ENCODE peak calls at places on chromosomes 4 and X, in five cellular contexts. One of them, this sample, is unnamed.

GRCh38 chr4:73446336-73446938 is 10.4 kb downstream of the AFP start:
- DNase-seq in HepG2: peak
- DNase-seq in SK-N-SH: peak
- DNase-seq in stomach: no peak
- DNase-seq in transverse colon: no peak
- DNase-seq in this sample: no peak

GRCh38 chr4:82784615-82785247 is 13.9 kb downstream of the SCD5 start:
- DNase-seq in HepG2: no peak
- DNase-seq in SK-N-SH: peak
- DNase-seq in stomach: no peak
- DNase-seq in transverse colon: no peak
- DNase-seq in this sample: no peak

GRCh38 chr4:41628916-41629315 is 91.0 kb downstream of the LIMCH1 start:
- DNase-seq in HepG2: no peak
- DNase-seq in SK-N-SH: no peak
- DNase-seq in stomach: no peak
- DNase-seq in transverse colon: no peak
- DNase-seq in this sample: no peak

GRCh38 chr4:6402566-6403399 is 69.6 kb downstream of the PPP2R2C start:
- DNase-seq in HepG2: no peak
- DNase-seq in SK-N-SH: no peak
- DNase-seq in stomach: no peak
- DNase-seq in transverse colon: no peak
- DNase-seq in this sample: no peak

GRCh38 chr4:92235741-92236140 is 68.0 kb upstream of the GRID2 start:
- DNase-seq in HepG2: no peak
- DNase-seq in SK-N-SH: no peak
- DNase-seq in stomach: no peak
- DNase-seq in transverse colon: no peak
- DNase-seq in this sample: no peak

GRCh38 chrX:150607200-150607599 is 38.8 kb downstream of the MTM1 start:
- DNase-seq in HepG2: no peak
- DNase-seq in SK-N-SH: no peak
- DNase-seq in stomach: no peak
- DNase-seq in transverse colon: no peak
- DNase-seq in this sample: no peak

GRCh38 chr4:185127021-185127925 is 15.8 kb upstream of the SLC25A4 start:
- DNase-seq in HepG2: no peak
- DNase-seq in SK-N-SH: peak
- DNase-seq in stomach: no peak
- DNase-seq in transverse colon: no peak
- DNase-seq in this sample: peak

GRCh38 chrX:49230500-49231232 is 2.5 kb downstream of the CACNA1F start:
- DNase-seq in HepG2: peak
- DNase-seq in SK-N-SH: no peak
- DNase-seq in stomach: peak
- DNase-seq in transverse colon: peak
- DNase-seq in this sample: peak

GRCh38 chr4:129972257-129972656 is 876.3 kb downstream of the C4orf33 start:
- DNase-seq in HepG2: no peak
- DNase-seq in SK-N-SH: no peak
- DNase-seq in stomach: no peak
- DNase-seq in transverse colon: no peak
- DNase-seq in this sample: no peak

GRCh38 chr4:150127757-150128156 is 49.5 kb downstream of the DCLK2 start:
- DNase-seq in HepG2: no peak
- DNase-seq in SK-N-SH: no peak
- DNase-seq in stomach: no peak
- DNase-seq in transverse colon: no peak
- DNase-seq in this sample: no peak

DNA sequence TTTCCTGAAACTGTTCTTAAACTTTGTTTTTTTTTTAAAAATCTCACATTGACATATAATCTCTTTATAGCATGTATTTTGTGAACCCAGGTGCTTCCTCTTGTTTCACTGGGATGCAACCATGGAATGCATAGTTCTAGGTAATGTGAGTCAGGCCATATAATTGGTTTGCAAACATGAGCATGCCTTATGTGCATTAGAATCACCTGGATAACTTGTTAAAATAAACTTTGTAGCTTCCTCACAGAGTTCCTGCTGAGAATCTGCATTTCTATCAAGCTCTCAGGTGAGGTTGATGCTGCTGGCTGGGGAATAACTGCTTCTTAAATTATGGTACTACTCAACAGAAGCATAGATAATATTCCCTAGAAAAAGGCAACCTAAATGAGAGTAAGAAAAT is 940.3 kb upstream of the LCORL start:
- DNase-seq in HepG2: no peak
- DNase-seq in SK-N-SH: no peak
- DNase-seq in stomach: no peak
- DNase-seq in transverse colon: no peak
- DNase-seq in this sample: no peak
- H3K4me3 ChIP-seq in HepG2: no peak
- H3K4me3 ChIP-seq in SK-N-SH: no peak
- H3K4me3 ChIP-seq in stomach: no peak
- H3K4me3 ChIP-seq in transverse colon: no peak
- H3K4me3 ChIP-seq in this sample: no peak

GRCh38 chr4:52976523-52977230 is 114.6 kb downstream of the RASL11B start:
- DNase-seq in HepG2: no peak
- DNase-seq in SK-N-SH: no peak
- DNase-seq in stomach: no peak
- DNase-seq in transverse colon: no peak
- DNase-seq in this sample: no peak
- TF ChIP-seq EP300 in HepG2: no peak
- TF ChIP-seq EP300 in SK-N-SH: no peak
- TF ChIP-seq EP300 in stomach: no peak
- TF ChIP-seq EP300 in transverse colon: no peak
- TF ChIP-seq EP300 in this sample: no peak

GRCh38 chrX:17527932-17528331 is 152.9 kb downstream of the NHS start:
- DNase-seq in HepG2: no peak
- DNase-seq in SK-N-SH: no peak
- DNase-seq in stomach: no peak
- DNase-seq in transverse colon: no peak
- DNase-seq in this sample: no peak
- TF ChIP-seq POLR2AphosphoS5 in HepG2: no peak
- TF ChIP-seq POLR2AphosphoS5 in SK-N-SH: no peak
- TF ChIP-seq POLR2AphosphoS5 in stomach: no peak
- TF ChIP-seq POLR2AphosphoS5 in transverse colon: no peak
- TF ChIP-seq POLR2AphosphoS5 in this sample: no peak

DNA sequence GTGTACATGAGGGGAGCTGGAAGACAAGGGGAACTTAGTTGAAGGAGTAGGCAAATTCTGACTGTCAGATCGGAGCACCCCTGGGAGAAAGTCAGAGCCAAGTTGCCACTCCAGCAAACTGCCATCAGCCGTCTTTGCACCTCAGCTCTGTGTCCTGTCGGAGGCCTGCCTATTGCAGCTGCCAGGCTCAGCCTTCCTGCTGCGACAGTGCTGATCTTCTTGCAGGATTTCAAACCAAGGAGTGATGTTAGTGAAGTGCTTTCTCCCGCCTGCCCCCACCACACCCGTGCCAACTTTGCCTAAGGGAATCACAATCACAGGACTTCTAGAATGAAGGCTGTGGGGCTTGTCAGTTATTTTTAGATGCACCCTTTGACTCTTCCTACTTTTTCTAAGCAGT is 185.3 kb downstream of the KIT start:
- DNase-seq in HepG2: no peak
- DNase-seq in SK-N-SH: no peak
- DNase-seq in stomach: no peak
- DNase-seq in transverse colon: no peak
- DNase-seq in this sample: no peak
- H3K4me3 ChIP-seq in HepG2: no peak
- H3K4me3 ChIP-seq in SK-N-SH: no peak
- H3K4me3 ChIP-seq in stomach: no peak
- H3K4me3 ChIP-seq in transverse colon: no peak
- H3K4me3 ChIP-seq in this sample: no peak

GRCh38 chrX:18701621-18702361 is 5.7 kb upstream of the PPEF1 start:
- DNase-seq in HepG2: peak
- DNase-seq in SK-N-SH: no peak
- DNase-seq in stomach: peak
- DNase-seq in transverse colon: peak
- DNase-seq in this sample: no peak

GRCh38 chrX:18698762-18699650 is 8.4 kb upstream of the PPEF1 start:
- DNase-seq in HepG2: no peak
- DNase-seq in SK-N-SH: no peak
- DNase-seq in stomach: no peak
- DNase-seq in transverse colon: no peak
- DNase-seq in this sample: no peak

GRCh38 chrX:18696653-18697052 is 10.8 kb upstream of the PPEF1 start:
- DNase-seq in HepG2: no peak
- DNase-seq in SK-N-SH: no peak
- DNase-seq in stomach: no peak
- DNase-seq in transverse colon: no peak
- DNase-seq in this sample: no peak

GRCh38 chrX:18707442-18708049 is at the start of gene PPEF1:
- DNase-seq in HepG2: no peak
- DNase-seq in SK-N-SH: peak
- DNase-seq in stomach: no peak
- DNase-seq in transverse colon: no peak
- DNase-seq in this sample: no peak

GRCh38 chrX:18702362-18703195 is 4.9 kb upstream of the PPEF1 start:
- DNase-seq in HepG2: no peak
- DNase-seq in SK-N-SH: no peak
- DNase-seq in stomach: no peak
- DNase-seq in transverse colon: no peak
- DNase-seq in this sample: no peak
- TF ChIP-seq EP300 in HepG2: no peak
- TF ChIP-seq EP300 in SK-N-SH: peak
- TF ChIP-seq EP300 in stomach: no peak
- TF ChIP-seq EP300 in transverse colon: no peak
- TF ChIP-seq EP300 in this sample: peak

DNA sequence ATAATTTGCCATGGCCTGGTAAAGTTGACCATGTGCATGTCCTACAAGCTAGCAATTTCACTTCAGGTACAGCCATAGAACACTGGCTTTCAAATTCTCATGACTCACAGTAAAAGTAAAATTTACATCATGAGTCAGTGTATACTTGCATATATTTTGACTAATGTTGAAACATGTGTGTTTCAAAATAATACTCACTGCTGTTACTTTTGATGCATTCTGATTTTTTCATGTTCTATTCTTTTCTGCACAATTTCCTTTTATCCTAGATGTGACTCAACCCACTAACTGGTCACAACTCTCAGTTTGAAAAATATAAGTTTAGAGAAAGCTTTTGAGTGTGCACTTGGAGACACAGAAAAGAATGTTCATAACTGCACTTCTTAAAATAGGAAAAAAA is 365.7 kb downstream of the FGF13 start:
- DNase-seq in HepG2: no peak
- DNase-seq in SK-N-SH: no peak
- DNase-seq in stomach: no peak
- DNase-seq in transverse colon: no peak
- DNase-seq in this sample: no peak
- TF ChIP-seq POLR2AphosphoS5 in HepG2: no peak
- TF ChIP-seq POLR2AphosphoS5 in SK-N-SH: no peak
- TF ChIP-seq POLR2AphosphoS5 in stomach: no peak
- TF ChIP-seq POLR2AphosphoS5 in transverse colon: no peak
- TF ChIP-seq POLR2AphosphoS5 in this sample: no peak

GRCh38 chrX:71144651-71145050 is at the start of gene NLGN3:
- DNase-seq in HepG2: no peak
- DNase-seq in SK-N-SH: peak
- DNase-seq in stomach: no peak
- DNase-seq in transverse colon: no peak
- DNase-seq in this sample: peak
- H3K4me3 ChIP-seq in HepG2: no peak
- H3K4me3 ChIP-seq in SK-N-SH: peak
- H3K4me3 ChIP-seq in stomach: peak
- H3K4me3 ChIP-seq in transverse colon: no peak
- H3K4me3 ChIP-seq in this sample: peak